ENCODE peak calls at places on chromosomes 4 and X, in five cellular contexts. L is cardiac muscle cell, S is brain microvascular endothelial cell, E is kidney epithelial cell, A is transverse colon. W is an unnamed sample.

GRCh38 chr4:83828601-83829000 is 292.7 kb downstream of the GPAT3 start:
- DNase-seq in L (no peak), S (no peak), E (no peak), A (no peak), W (no peak)

GRCh38 chr4:169925678-169926077 is 100.5 kb downstream of the MFAP3L start:
- DNase-seq in L (no peak), S (no peak), E (no peak), A (no peak), W (no peak)

GRCh38 chr4:114077610-114078009 is 98.2 kb upstream of the ARSJ start:
- DNase-seq in L (no peak), S (peak; percentile 71), E (peak; percentile 67), A (no peak), W (peak; percentile 78)

GRCh38 chr4:5166377-5166776 is 115.1 kb downstream of the STK32B start:
- DNase-seq in L (no peak), S (no peak), E (no peak), A (no peak), W (no peak)

GRCh38 chr4:141705747-141706377 is 69.5 kb downstream of the IL15 start:
- DNase-seq in L (no peak), S (no peak), E (no peak), A (no peak), W (no peak)

GRCh38 chr4:48578132-48578964 is 88.3 kb downstream of the ZAR1 start:
- DNase-seq in L (peak; percentile 75), S (peak; percentile 60), E (peak; percentile 25), A (peak; percentile 59), W (peak; percentile 46)

GRCh38 chrX:129779747-129780146 is at the start of gene SASH3:
- DNase-seq in L (no peak), S (no peak), E (no peak), A (peak; percentile 63), W (no peak)

GRCh38 chr4:128560754-128561495 is 248.6 kb upstream of the JADE1 start:
- DNase-seq in L (no peak), S (no peak), E (no peak), A (no peak), W (no peak)

GRCh38 chr4:122831515-122832196 is 5.0 kb downstream of the FGF2 start:
- DNase-seq in L (no peak), S (no peak), E (no peak), A (no peak), W (no peak)

GRCh38 chr4:99640676-99641075 is 17.0 kb downstream of the C4orf54 start:
- DNase-seq in L (no peak), S (no peak), E (no peak), A (no peak), W (no peak)

GRCh38 chr4:93764647-93765246 is 63.8 kb upstream of the ATOH1 start:
- DNase-seq in L (peak; percentile 62), S (peak; percentile 38), E (no peak), A (no peak), W (peak; percentile 1)

GRCh38 chrX:8939344-8939743 is 94.6 kb downstream of the FAM9B start:
- DNase-seq in L (no peak), S (no peak), E (no peak), A (no peak), W (no peak)

GRCh38 chrX:135931644-135932487 is 38.4 kb downstream of the SAGE1 start:
- DNase-seq in L (peak; percentile 59), S (peak; percentile 32), E (no peak), A (peak; percentile 56), W (peak; percentile 10)

GRCh38 chr4:128060620-128061565 is at the start of gene LARP1B:
- DNase-seq in L (peak; percentile 97), S (peak; percentile 93), E (peak; percentile 71), A (peak; percentile 97), W (peak; percentile 84)

GRCh38 chrX:128691872-128692271 is 639.7 kb upstream of the ACTRT1 start:
- DNase-seq in L (no peak), S (no peak), E (no peak), A (no peak), W (no peak)

GRCh38 chr4:31461425-31461824 is 741.3 kb downstream of the PCDH7 start:
- DNase-seq in L (no peak), S (peak; percentile 48), E (no peak), A (no peak), W (peak; percentile 8)

GRCh38 chrX:21947671-21948070 is 7.2 kb downstream of the SMS start:
- DNase-seq in L (no peak), S (no peak), E (no peak), A (no peak), W (no peak)

GRCh38 chr4:91220315-91220714 is 1083.5 kb upstream of the GRID2 start:
- DNase-seq in L (no peak), S (no peak), E (no peak), A (no peak), W (no peak)

GRCh38 chr4:148060264-148061138 is 328.6 kb downstream of the ARHGAP10 start:
- DNase-seq in L (no peak), S (no peak), E (no peak), A (no peak), W (no peak)

GRCh38 chrX:21985332-21985777 is 44.8 kb downstream of the SMS start:
- DNase-seq in L (peak; percentile 82), S (peak; percentile 82), E (no peak), A (peak; percentile 76), W (peak; percentile 45)

GRCh38 chr4:41399191-41399590 is 138.8 kb upstream of the LIMCH1 start:
- DNase-seq in L (no peak), S (no peak), E (no peak), A (no peak), W (peak; percentile 49)

GRCh38 chr4:32148120-32148666 is 1428.0 kb downstream of the PCDH7 start:
- DNase-seq in L (no peak), S (no peak), E (no peak), A (no peak), W (no peak)

GRCh38 chr4:119025916-119026661 is 109.5 kb upstream of the MYOZ2 start:
- DNase-seq in L (no peak), S (peak; percentile 78), E (peak; percentile 77), A (peak; percentile 27), W (peak; percentile 90)

GRCh38 chrX:134718329-134719317 is 60.4 kb upstream of the PLAC1 start:
- DNase-seq in L (no peak), S (peak; percentile 60), E (peak; percentile 79), A (no peak), W (peak; percentile 97)

GRCh38 chrX:134868766-134869495 is 121.9 kb upstream of the SMIM10 start:
- DNase-seq in L (no peak), S (peak; percentile 77), E (no peak), A (no peak), W (peak; percentile 55)

GRCh38 chr4:20847124-20847747 is 147.0 kb downstream of the PACRGL start:
- DNase-seq in L (no peak), S (peak; percentile 1), E (no peak), A (no peak), W (no peak)

GRCh38 chr4:30938956-30939528 is 218.9 kb downstream of the PCDH7 start:
- DNase-seq in L (no peak), S (no peak), E (no peak), A (no peak), W (no peak)

GRCh38 chr4:105158837-105159236 is 12.2 kb downstream of the TET2 start:
- DNase-seq in L (no peak), S (no peak), E (no peak), A (no peak), W (no peak)
- TF ChIP-seq CTCF in L (no peak), S (no peak), E (no peak), A (no peak), W (no peak)

DNA sequence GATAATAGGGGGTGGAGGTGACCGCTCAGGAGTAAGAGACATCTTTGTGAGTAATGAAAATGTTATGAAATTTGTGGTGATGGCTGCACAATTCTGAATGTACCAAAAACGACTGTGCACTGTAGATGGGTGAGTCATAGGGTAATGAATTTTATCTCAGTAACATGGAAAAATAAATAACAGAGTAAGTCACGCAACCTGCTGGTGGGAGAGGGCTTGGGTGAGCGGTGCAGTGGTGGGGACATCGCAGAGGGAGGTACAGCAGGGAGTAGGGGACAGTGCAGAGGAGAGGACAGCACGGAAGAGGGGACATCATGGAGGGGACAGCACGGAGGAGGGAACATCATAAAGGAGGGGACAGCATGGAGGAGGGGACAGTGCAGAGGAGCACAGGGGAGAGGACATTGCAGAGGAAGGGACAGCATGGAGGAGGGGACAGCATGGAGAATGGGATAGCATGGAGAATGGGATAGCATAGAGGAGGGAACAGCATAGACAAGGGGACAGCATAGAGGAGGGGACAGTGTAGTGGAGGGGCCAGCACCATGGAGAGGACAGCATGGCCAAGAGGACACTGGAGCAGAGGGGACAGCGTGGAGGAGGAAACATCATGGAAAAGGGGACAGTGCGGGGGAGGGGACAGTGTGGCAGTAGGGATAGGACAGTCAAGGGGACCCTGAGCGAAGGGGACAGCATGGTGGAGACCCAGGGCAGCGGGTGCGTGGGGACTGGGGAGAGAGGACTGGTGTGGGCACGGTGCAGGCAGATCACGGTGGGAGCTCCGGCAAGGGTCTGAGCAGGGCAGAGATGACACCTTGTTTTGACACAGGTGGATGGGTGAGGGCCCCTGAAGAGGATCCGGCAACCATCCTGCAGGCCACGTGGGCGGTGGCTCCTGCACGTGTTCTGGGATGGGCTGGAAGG is 68.5 kb upstream of the MXD4 start:
- DNase-seq in L (no peak), S (peak; percentile 93), E (peak; percentile 63), A (no peak), W (peak; percentile 78)
- TF ChIP-seq CTCF in L (peak; percentile 23), S (peak; percentile 41), E (no peak), A (no peak), W (no peak)

GRCh38 chr4:125750399-125750798 is 435.6 kb downstream of the FAT4 start:
- DNase-seq in L (no peak), S (no peak), E (no peak), A (no peak), W (no peak)

GRCh38 chr4:125749354-125749753 is 434.6 kb downstream of the FAT4 start:
- DNase-seq in L (no peak), S (no peak), E (no peak), A (no peak), W (no peak)

DNA sequence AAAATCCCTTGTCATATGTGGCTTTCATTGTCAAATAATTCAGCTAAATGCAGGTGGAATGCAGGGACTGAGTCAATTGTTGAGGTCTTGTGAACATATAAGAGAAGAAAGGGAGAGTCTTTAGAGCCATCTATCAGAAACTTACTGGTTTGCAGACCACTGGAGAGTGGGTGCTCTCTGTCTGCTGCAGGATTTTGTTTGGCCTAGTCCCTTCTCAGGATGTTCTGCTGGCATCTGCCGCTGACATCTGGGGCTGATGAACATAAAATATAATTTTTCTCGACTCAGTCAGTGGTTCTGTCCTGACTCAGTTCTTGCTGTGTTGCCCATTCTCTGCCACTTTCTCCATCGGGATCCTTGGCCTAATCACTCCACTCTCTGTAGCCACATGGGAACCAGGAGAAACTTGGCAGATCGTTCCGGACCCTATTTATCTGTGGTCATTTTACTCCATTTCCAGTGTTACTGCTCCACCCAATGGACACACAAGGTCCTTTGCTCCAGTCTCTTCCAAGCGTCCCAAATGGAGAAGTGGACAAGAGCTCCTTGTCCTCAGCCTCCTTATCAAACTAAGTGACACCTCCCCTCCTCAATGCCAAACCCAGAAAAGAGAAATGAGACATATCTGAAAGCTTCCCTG is 436.2 kb downstream of the FAT4 start:
- DNase-seq in L (peak; percentile 51), S (peak; percentile 65), E (no peak), A (no peak), W (peak; percentile 17)
- TF ChIP-seq CTCF in L (peak; percentile 58), S (peak; percentile 70), E (peak; percentile 30), A (no peak), W (peak; percentile 53)

GRCh38 chr4:139651282-139652194 is 14.1 kb upstream of the MGST2 start:
- DNase-seq in L (peak; percentile 84), S (peak; percentile 75), E (peak; percentile 54), A (peak; percentile 78), W (peak; percentile 47)
- TF ChIP-seq CTCF in L (peak; percentile 93), S (peak; percentile 93), E (peak; percentile 88), A (peak; percentile 94), W (peak; percentile 91)

GRCh38 chr4:173259310-173259709 is 74.8 kb downstream of the HMGB2 start:
- DNase-seq in L (no peak), S (no peak), E (no peak), A (no peak), W (no peak)
- TF ChIP-seq CTCF in L (no peak), S (peak; percentile 33), E (no peak), A (no peak), W (no peak)

GRCh38 chr4:27467351-27467750 is 606.7 kb downstream of the STIM2 start:
- DNase-seq in L (no peak), S (no peak), E (no peak), A (no peak), W (no peak)
- TF ChIP-seq CTCF in L (no peak), S (no peak), E (no peak), A (no peak), W (no peak)

W was measured in AG09309.